ENCODE peak calls at places on chromosome 13, in eight cellular contexts. One of them, this sample, is unnamed.

GRCh38 chr13:72101768-72102400 is 234.9 kb upstream of the DACH1 start:
- DNase-seq in H1: no peak
- DNase-seq in K562: no peak
- DNase-seq in SK-N-SH: peak; percentile 17
- DNase-seq in HepG2: no peak
- DNase-seq in endothelial cell of umbilical vein: no peak
- DNase-seq in HCT116: no peak
- DNase-seq in GM12878: no peak
- DNase-seq in this sample: no peak

GRCh38 chr13:99981115-99982020 is at the start of gene ZIC2:
- DNase-seq in HepG2: no peak
- DNase-seq in GM12878: no peak
- DNase-seq in K562: peak; percentile 69
- DNase-seq in SK-N-SH: peak; percentile 66
- DNase-seq in endothelial cell of umbilical vein: no peak
- DNase-seq in HCT116: peak; percentile 73
- DNase-seq in H1: no peak
- DNase-seq in this sample: no peak

GRCh38 chr13:30698023-30698422 is 37.3 kb upstream of the ALOX5AP start:
- DNase-seq in H1: no peak
- DNase-seq in K562: no peak
- DNase-seq in HCT116: no peak
- DNase-seq in endothelial cell of umbilical vein: no peak
- DNase-seq in GM12878: no peak
- DNase-seq in SK-N-SH: peak; percentile 64
- DNase-seq in HepG2: no peak
- DNase-seq in this sample: no peak

GRCh38 chr13:26678796-26679195 is 81.8 kb downstream of the GPR12 start:
- DNase-seq in GM12878: no peak
- DNase-seq in HCT116: no peak
- DNase-seq in SK-N-SH: no peak
- DNase-seq in H1: no peak
- DNase-seq in HepG2: no peak
- DNase-seq in K562: no peak
- DNase-seq in endothelial cell of umbilical vein: no peak
- DNase-seq in this sample: no peak

GRCh38 chr13:71517004-71517403 is 350.0 kb downstream of the DACH1 start:
- DNase-seq in HCT116: peak; percentile 3
- DNase-seq in K562: no peak
- DNase-seq in endothelial cell of umbilical vein: peak; percentile 63
- DNase-seq in GM12878: no peak
- DNase-seq in HepG2: no peak
- DNase-seq in SK-N-SH: no peak
- DNase-seq in H1: no peak
- DNase-seq in this sample: no peak

GRCh38 chr13:64529874-64530485 is 2700.2 kb downstream of the PCDH9 start:
- DNase-seq in HepG2: peak; percentile 9
- DNase-seq in H1: peak; percentile 17
- DNase-seq in endothelial cell of umbilical vein: no peak
- DNase-seq in HCT116: peak; percentile 19
- DNase-seq in GM12878: no peak
- DNase-seq in K562: peak; percentile 13
- DNase-seq in SK-N-SH: peak; percentile 14
- DNase-seq in this sample: no peak

GRCh38 chr13:20428666-20429644 is 96.7 kb downstream of the CRYL1 start:
- DNase-seq in H1: no peak
- DNase-seq in SK-N-SH: no peak
- DNase-seq in GM12878: no peak
- DNase-seq in K562: no peak
- DNase-seq in endothelial cell of umbilical vein: no peak
- DNase-seq in HepG2: no peak
- DNase-seq in HCT116: no peak
- DNase-seq in this sample: no peak

GRCh38 chr13:111893071-111893606 is 173.8 kb upstream of the SOX1 start:
- DNase-seq in HCT116: no peak
- DNase-seq in SK-N-SH: no peak
- DNase-seq in endothelial cell of umbilical vein: no peak
- DNase-seq in GM12878: no peak
- DNase-seq in H1: peak; percentile 50
- DNase-seq in HepG2: no peak
- DNase-seq in K562: no peak
- DNase-seq in this sample: no peak

GRCh38 chr13:73268306-73268705 is 209.5 kb downstream of the KLF5 start:
- DNase-seq in GM12878: no peak
- DNase-seq in SK-N-SH: no peak
- DNase-seq in H1: no peak
- DNase-seq in K562: no peak
- DNase-seq in endothelial cell of umbilical vein: no peak
- DNase-seq in HCT116: no peak
- DNase-seq in HepG2: no peak
- DNase-seq in this sample: no peak

GRCh38 chr13:39855236-39855635 is 199.8 kb downstream of the COG6 start:
- DNase-seq in GM12878: no peak
- DNase-seq in endothelial cell of umbilical vein: no peak
- DNase-seq in H1: no peak
- DNase-seq in SK-N-SH: peak; percentile 19
- DNase-seq in K562: no peak
- DNase-seq in HCT116: no peak
- DNase-seq in HepG2: no peak
- DNase-seq in this sample: no peak

GRCh38 chr13:50387124-50387581 is 371.9 kb downstream of the KCNRG start:
- DNase-seq in GM12878: no peak
- DNase-seq in K562: peak; percentile 23
- DNase-seq in endothelial cell of umbilical vein: no peak
- DNase-seq in HCT116: no peak
- DNase-seq in SK-N-SH: peak; percentile 37
- DNase-seq in HepG2: peak; percentile 25
- DNase-seq in H1: no peak
- DNase-seq in this sample: no peak

GRCh38 chr13:23447927-23448326 is 14.4 kb upstream of the SACS start:
- DNase-seq in K562: no peak
- DNase-seq in endothelial cell of umbilical vein: no peak
- DNase-seq in GM12878: no peak
- DNase-seq in H1: no peak
- DNase-seq in HepG2: no peak
- DNase-seq in SK-N-SH: no peak
- DNase-seq in HCT116: no peak
- DNase-seq in this sample: no peak

GRCh38 chr13:97121894-97122293 is 100.2 kb upstream of the MBNL2 start:
- DNase-seq in HCT116: no peak
- DNase-seq in endothelial cell of umbilical vein: peak; percentile 23
- DNase-seq in HepG2: no peak
- DNase-seq in K562: no peak
- DNase-seq in SK-N-SH: no peak
- DNase-seq in H1: no peak
- DNase-seq in GM12878: no peak
- DNase-seq in this sample: no peak

GRCh38 chr13:75454497-75454896 is 27.5 kb downstream of the TBC1D4 start:
- DNase-seq in SK-N-SH: no peak
- DNase-seq in GM12878: no peak
- DNase-seq in H1: no peak
- DNase-seq in HepG2: no peak
- DNase-seq in K562: no peak
- DNase-seq in endothelial cell of umbilical vein: no peak
- DNase-seq in HCT116: no peak
- DNase-seq in this sample: no peak

GRCh38 chr13:94232956-94233355 is 246.5 kb downstream of the DCT start:
- DNase-seq in SK-N-SH: no peak
- DNase-seq in K562: no peak
- DNase-seq in GM12878: no peak
- DNase-seq in H1: no peak
- DNase-seq in HCT116: no peak
- DNase-seq in HepG2: no peak
- DNase-seq in endothelial cell of umbilical vein: no peak
- DNase-seq in this sample: no peak

GRCh38 chr13:108302279-108302678 is 32.8 kb downstream of the TNFSF13B start:
- DNase-seq in SK-N-SH: no peak
- DNase-seq in H1: no peak
- DNase-seq in HepG2: no peak
- DNase-seq in HCT116: no peak
- DNase-seq in GM12878: no peak
- DNase-seq in K562: no peak
- DNase-seq in endothelial cell of umbilical vein: no peak
- DNase-seq in this sample: no peak

GRCh38 chr13:24127116-24127631 is 33.3 kb upstream of the SPATA13 start:
- DNase-seq in HCT116: no peak
- DNase-seq in K562: no peak
- DNase-seq in endothelial cell of umbilical vein: no peak
- DNase-seq in GM12878: peak; percentile 16
- DNase-seq in HepG2: no peak
- DNase-seq in H1: no peak
- DNase-seq in SK-N-SH: no peak
- DNase-seq in this sample: no peak

GRCh38 chr13:108086678-108087077 is 128.7 kb downstream of the LIG4 start:
- DNase-seq in K562: no peak
- DNase-seq in HepG2: no peak
- DNase-seq in H1: no peak
- DNase-seq in GM12878: no peak
- DNase-seq in HCT116: no peak
- DNase-seq in endothelial cell of umbilical vein: peak; percentile 1
- DNase-seq in SK-N-SH: no peak
- DNase-seq in this sample: no peak

GRCh38 chr13:49098771-49099512 is 121.2 kb upstream of the MLNR start:
- DNase-seq in SK-N-SH: peak; percentile 9
- DNase-seq in endothelial cell of umbilical vein: peak; percentile 65
- DNase-seq in HCT116: peak; percentile 24
- DNase-seq in H1: no peak
- DNase-seq in K562: no peak
- DNase-seq in GM12878: no peak
- DNase-seq in HepG2: no peak
- DNase-seq in this sample: no peak

GRCh38 chr13:40318366-40318765 is 348.1 kb downstream of the FOXO1 start:
- DNase-seq in HCT116: no peak
- DNase-seq in GM12878: no peak
- DNase-seq in K562: no peak
- DNase-seq in endothelial cell of umbilical vein: peak; percentile 55
- DNase-seq in HepG2: no peak
- DNase-seq in H1: no peak
- DNase-seq in SK-N-SH: peak; percentile 36
- DNase-seq in this sample: no peak

GRCh38 chr13:107956889-107957288 is 258.4 kb downstream of the LIG4 start:
- DNase-seq in HepG2: no peak
- DNase-seq in K562: peak; percentile 55
- DNase-seq in endothelial cell of umbilical vein: no peak
- DNase-seq in HCT116: no peak
- DNase-seq in SK-N-SH: no peak
- DNase-seq in H1: no peak
- DNase-seq in GM12878: no peak
- DNase-seq in this sample: no peak

GRCh38 chr13:98664047-98664446 is 87.1 kb upstream of the STK24 start:
- DNase-seq in K562: no peak
- DNase-seq in endothelial cell of umbilical vein: no peak
- DNase-seq in H1: no peak
- DNase-seq in GM12878: no peak
- DNase-seq in HCT116: peak; percentile 85
- DNase-seq in SK-N-SH: no peak
- DNase-seq in HepG2: no peak
- DNase-seq in this sample: no peak

GRCh38 chr13:102035969-102036368 is 365.9 kb downstream of the FGF14 start:
- DNase-seq in GM12878: no peak
- DNase-seq in H1: no peak
- DNase-seq in HCT116: no peak
- DNase-seq in endothelial cell of umbilical vein: no peak
- DNase-seq in HepG2: no peak
- DNase-seq in K562: no peak
- DNase-seq in SK-N-SH: no peak
- DNase-seq in this sample: no peak
- H3K4me3 ChIP-seq in GM12878: no peak overlapping the region
- H3K4me3 ChIP-seq in H1: no peak overlapping the region
- H3K4me3 ChIP-seq in HCT116: no peak overlapping the region
- H3K4me3 ChIP-seq in endothelial cell of umbilical vein: no peak overlapping the region
- H3K4me3 ChIP-seq in HepG2: no peak overlapping the region
- H3K4me3 ChIP-seq in K562: no peak overlapping the region
- H3K4me3 ChIP-seq in SK-N-SH: no peak overlapping the region
- H3K4me3 ChIP-seq in this sample: no peak overlapping the region

DNA sequence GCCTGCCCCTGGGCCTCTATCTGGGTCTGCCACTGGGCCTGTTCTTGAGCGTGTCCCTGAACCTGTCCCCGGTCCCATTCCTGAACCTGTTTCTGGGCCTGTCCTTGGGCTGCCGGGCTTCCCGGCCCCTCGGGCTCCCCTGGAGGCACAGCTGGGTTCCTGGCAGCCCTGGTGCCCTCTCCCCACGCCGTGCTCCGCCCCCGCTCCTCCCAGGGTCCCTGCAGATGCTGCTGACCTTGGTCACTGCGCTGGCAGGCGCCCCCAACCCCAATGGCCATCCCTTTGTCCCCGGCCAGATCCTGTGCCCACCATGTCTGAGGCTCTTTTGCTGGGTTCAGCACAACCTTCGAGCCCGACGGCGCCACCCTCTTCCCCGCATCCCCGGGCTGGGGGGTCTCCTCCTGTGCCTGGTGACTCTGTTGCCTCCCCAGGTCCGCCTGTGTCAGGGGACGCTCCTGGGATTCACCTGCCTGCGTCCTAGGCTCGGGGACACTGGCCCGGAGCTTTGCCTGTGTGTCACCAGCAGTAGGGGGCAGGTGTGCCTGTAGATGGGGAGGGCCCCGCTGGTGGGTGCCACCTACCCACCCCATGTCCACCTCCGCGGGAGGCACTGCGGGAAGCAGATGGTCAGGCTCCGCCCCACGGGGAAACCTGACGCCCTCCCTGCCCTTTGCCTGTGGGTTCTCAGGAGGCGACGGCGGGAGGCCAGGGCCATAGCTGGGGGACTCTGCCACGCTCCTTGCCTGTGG is 41.0 kb upstream of the GRTP1 start:
- DNase-seq in GM12878: no peak
- DNase-seq in endothelial cell of umbilical vein: no peak
- DNase-seq in SK-N-SH: no peak
- DNase-seq in HepG2: no peak
- DNase-seq in K562: no peak
- DNase-seq in HCT116: no peak
- DNase-seq in H1: no peak
- DNase-seq in this sample: no peak
- H3K9ac ChIP-seq in GM12878: no peak overlapping the region
- H3K9ac ChIP-seq in endothelial cell of umbilical vein: no peak overlapping the region
- H3K9ac ChIP-seq in SK-N-SH: no peak overlapping the region
- H3K9ac ChIP-seq in HepG2: peak overlapping the region; percentile 6
- H3K9ac ChIP-seq in K562: no peak overlapping the region
- H3K9ac ChIP-seq in HCT116: no peak overlapping the region
- H3K9ac ChIP-seq in H1: no peak overlapping the region
- H3K9ac ChIP-seq in this sample: no peak overlapping the region

GRCh38 chr13:33015275-33015674 is 948 bp upstream of the KL start:
- DNase-seq in SK-N-SH: no peak
- DNase-seq in K562: no peak
- DNase-seq in HCT116: no peak
- DNase-seq in GM12878: no peak
- DNase-seq in HepG2: no peak
- DNase-seq in endothelial cell of umbilical vein: no peak
- DNase-seq in H1: no peak
- DNase-seq in this sample: no peak
- TF ChIP-seq POLR2AphosphoS5 in SK-N-SH: no peak
- TF ChIP-seq POLR2AphosphoS5 in K562: no peak
- TF ChIP-seq POLR2AphosphoS5 in HCT116: no peak
- TF ChIP-seq POLR2AphosphoS5 in GM12878: no peak
- TF ChIP-seq POLR2AphosphoS5 in HepG2: no peak
- TF ChIP-seq POLR2AphosphoS5 in endothelial cell of umbilical vein: no peak
- TF ChIP-seq POLR2AphosphoS5 in H1: no peak
- TF ChIP-seq POLR2AphosphoS5 in this sample: no peak

DNA sequence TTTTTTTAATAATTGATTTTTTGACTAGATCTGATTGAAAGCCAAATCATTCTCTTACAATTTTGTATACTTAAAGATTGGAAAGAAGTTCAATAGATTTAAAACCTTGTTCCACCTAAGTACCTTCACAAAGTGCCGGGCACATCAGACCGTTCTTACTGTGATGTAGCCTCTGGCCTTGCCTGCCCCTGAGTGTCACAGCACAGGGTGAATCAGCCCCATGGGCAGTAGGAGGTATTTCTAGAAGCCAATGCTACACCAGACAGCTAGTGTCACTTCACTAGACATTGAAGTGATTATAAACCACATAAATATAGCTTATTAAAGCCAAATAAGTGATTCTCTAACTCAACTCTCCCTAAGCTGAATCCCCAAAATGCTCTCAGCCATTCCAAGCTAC is 131.3 kb downstream of the LACC1 start:
- DNase-seq in SK-N-SH: no peak
- DNase-seq in HCT116: no peak
- DNase-seq in endothelial cell of umbilical vein: no peak
- DNase-seq in H1: no peak
- DNase-seq in K562: no peak
- DNase-seq in GM12878: no peak
- DNase-seq in HepG2: no peak
- DNase-seq in this sample: no peak
- H3K4me3 ChIP-seq in SK-N-SH: no peak overlapping the region
- H3K4me3 ChIP-seq in HCT116: no peak overlapping the region
- H3K4me3 ChIP-seq in endothelial cell of umbilical vein: no peak overlapping the region
- H3K4me3 ChIP-seq in H1: no peak overlapping the region
- H3K4me3 ChIP-seq in K562: no peak overlapping the region
- H3K4me3 ChIP-seq in GM12878: no peak overlapping the region
- H3K4me3 ChIP-seq in HepG2: no peak overlapping the region
- H3K4me3 ChIP-seq in this sample: no peak overlapping the region

This sample was measured in SK-N-MC.